ENCODE peak calls at places on chromosomes 7 and 10, in five cellular contexts. Y is AG04450, A is cardiac muscle cell, C is HCT116, S is RWPE2. V is an unnamed sample.

GRCh38 chr10:60032723-60033122 is 126.4 kb upstream of the CCDC6 start:
- DNase-seq in S (no peak), C (peak; percentile 47), Y (no peak), A (peak; percentile 73), V (peak; percentile 66)

GRCh38 chr7:114924066-114924712 is 2.3 kb downstream of the MDFIC start:
- DNase-seq in S (no peak), C (no peak), A (no peak), Y (no peak), V (no peak)

GRCh38 chr10:17181751-17182150 is 19.7 kb downstream of the TRDMT1 start:
- DNase-seq in Y (no peak), A (peak; percentile 39), S (no peak), C (no peak), V (no peak)

GRCh38 chr10:122112625-122113160 is 123.7 kb downstream of the TACC2 start:
- DNase-seq in S (peak; percentile 90), C (peak; percentile 72), Y (peak; percentile 87), A (peak; percentile 97), V (peak; percentile 93)

GRCh38 chr10:131112691-131113090 is 198.8 kb downstream of the TCERG1L start:
- DNase-seq in C (no peak), Y (no peak), S (no peak), A (no peak), V (no peak)

GRCh38 chr10:1552881-1553595 is 184.3 kb downstream of the ADARB2 start:
- DNase-seq in Y (no peak), S (no peak), C (no peak), A (no peak), V (no peak)

GRCh38 chr10:43922335-43923280 is 273.9 kb upstream of the ZNF32 start:
- DNase-seq in C (no peak), S (no peak), Y (no peak), A (no peak), V (no peak)

GRCh38 chr10:129718548-129719414 is 245.3 kb downstream of the EBF3 start:
- DNase-seq in S (no peak), C (no peak), Y (no peak), A (no peak), V (no peak)

GRCh38 chr7:19519443-19519977 is 189.3 kb downstream of the POLR1F start:
- DNase-seq in Y (no peak), A (peak; percentile 59), S (no peak), C (no peak), V (peak; percentile 8)

GRCh38 chr7:75704928-75705327 is 33.8 kb downstream of the HIP1 start:
- DNase-seq in C (no peak), S (no peak), A (no peak), Y (no peak), V (no peak)

GRCh38 chr10:69786791-69787190 is 14.9 kb upstream of the COL13A1 start:
- DNase-seq in S (no peak), C (no peak), Y (no peak), A (peak; percentile 74), V (no peak)

GRCh38 chr7:1986366-1987083 is 246.2 kb downstream of the MAD1L1 start:
- DNase-seq in C (no peak), S (no peak), Y (no peak), A (no peak), V (no peak)

GRCh38 chr10:17851611-17852010 is 42.5 kb downstream of the MRC1 start:
- DNase-seq in S (no peak), Y (no peak), A (no peak), C (no peak), V (no peak)

GRCh38 chr7:70752794-70753241 is 379.1 kb upstream of the GALNT17 start:
- DNase-seq in Y (peak; percentile 52), C (no peak), S (no peak), A (peak; percentile 48), V (no peak)

GRCh38 chr7:107660381-107661080 is at the start of gene SLC26A4:
- DNase-seq in Y (no peak), A (peak; percentile 5), S (no peak), C (no peak), V (no peak)

GRCh38 chr7:129457101-129457500 is 22.9 kb downstream of the STRIP2 start:
- DNase-seq in Y (no peak), A (no peak), C (no peak), S (no peak), V (no peak)

GRCh38 chr10:42995537-42995936 is 81.3 kb upstream of the RET start:
- DNase-seq in Y (no peak), S (no peak), A (no peak), C (no peak), V (no peak)

GRCh38 chr7:73442903-73443542 is 9.4 kb downstream of the FZD9 start:
- DNase-seq in A (no peak), S (no peak), Y (no peak), C (no peak), V (no peak)

GRCh38 chr10:103472005-103472404 is 7.0 kb downstream of the CALHM3 start:
- DNase-seq in C (no peak), Y (no peak), S (no peak), A (no peak), V (no peak)

GRCh38 chr7:111532625-111533024 is 29.7 kb downstream of the IMMP2L start:
- DNase-seq in Y (no peak), C (no peak), S (no peak), A (peak; percentile 67), V (no peak)

GRCh38 chr10:72292223-72292691 is 18.5 kb downstream of the DDIT4 start:
- DNase-seq in A (no peak), Y (no peak), S (peak; percentile 95), C (peak; percentile 91), V (peak; percentile 97)

GRCh38 chr7:3493499-3493898 is 192.4 kb downstream of the SDK1 start:
- DNase-seq in C (no peak), S (no peak), A (peak; percentile 57), Y (peak; percentile 3), V (peak; percentile 52)

GRCh38 chr7:34130558-34131285 is 225.4 kb downstream of the BMPER start:
- DNase-seq in S (no peak), A (no peak), Y (no peak), C (no peak), V (no peak)

DNA sequence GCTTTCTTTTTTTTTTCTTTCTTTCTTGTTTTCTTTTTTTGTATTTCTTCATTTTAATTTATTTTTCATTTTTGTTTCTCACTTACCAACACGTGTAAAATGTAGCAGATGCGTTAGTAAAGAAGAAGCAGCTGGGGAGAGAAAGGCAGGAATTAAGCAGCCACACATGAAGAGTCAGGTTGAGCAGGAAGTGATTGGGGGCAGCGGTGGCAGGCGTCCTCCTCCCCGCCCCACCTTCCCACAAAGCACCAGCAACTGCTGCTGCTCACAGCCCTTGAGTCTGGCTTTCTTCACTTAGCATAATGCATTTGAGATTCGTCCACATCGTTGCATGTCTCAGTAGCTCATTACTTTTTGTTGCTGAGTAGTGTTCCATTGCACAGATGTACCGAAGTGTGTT is 30.1 kb downstream of the ADRB1 start:
- DNase-seq in A (no peak), Y (no peak), S (no peak), C (no peak), V (no peak)
- TF ChIP-seq CTCF in A (no peak), Y (no peak), S (no peak), C (no peak), V (no peak)

DNA sequence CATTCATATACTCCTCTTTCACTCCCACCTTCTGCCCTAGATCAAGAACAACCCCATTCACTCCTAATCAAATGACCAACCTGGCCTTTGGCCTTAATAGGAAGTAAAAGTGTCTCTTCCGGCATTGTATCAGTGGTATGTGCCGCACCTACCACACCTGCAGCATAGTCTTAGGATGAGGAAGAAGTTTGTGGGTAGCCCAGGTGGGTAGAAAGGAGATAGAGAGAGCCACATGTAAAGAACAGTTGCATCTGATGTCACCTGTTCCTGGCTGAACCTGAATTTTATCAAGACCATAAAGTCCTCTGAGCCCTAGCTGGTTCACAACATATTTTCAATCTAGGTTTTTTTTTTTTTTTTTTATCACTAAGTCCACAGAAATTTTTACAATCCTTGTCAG is 55.5 kb upstream of the PTPN12 start:
- DNase-seq in C (no peak), A (no peak), S (no peak), Y (no peak), V (no peak)
- H3K27ac ChIP-seq in C (no peak overlapping the region), A (no peak overlapping the region), S (no peak overlapping the region), Y (no peak overlapping the region), V (no peak overlapping the region)

DNA sequence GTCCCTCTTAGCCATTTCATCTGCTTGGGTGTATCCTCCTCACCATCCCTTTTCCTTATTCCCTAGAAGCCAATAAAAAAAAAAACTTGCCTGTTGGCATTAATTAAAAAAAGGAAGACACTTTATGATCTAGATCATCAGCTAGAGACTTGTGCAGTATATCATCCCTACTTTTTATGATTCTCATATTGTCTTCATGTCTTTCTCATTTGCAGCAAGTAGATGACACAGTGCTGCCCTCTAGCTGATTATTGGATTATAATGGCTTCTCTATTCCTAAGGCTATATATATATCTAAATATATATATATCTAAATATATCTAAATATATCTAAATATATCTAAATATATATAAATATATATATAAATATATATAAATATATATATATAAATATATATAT is 272.4 kb upstream of the LRGUK start:
- DNase-seq in S (no peak), Y (no peak), A (peak; percentile 74), C (peak; percentile 8), V (peak; percentile 2)
- TF ChIP-seq CTCF in S (no peak), Y (peak; percentile 53), A (peak; percentile 41), C (peak; percentile 44), V (peak; percentile 14)

GRCh38 chr7:127995866-127996215 is 35.4 kb downstream of the LRRC4 start:
- DNase-seq in A (peak; percentile 15), S (no peak), Y (no peak), C (no peak), V (no peak)
- H3K27ac ChIP-seq in A (peak overlapping the region; percentile 74), S (no peak overlapping the region), Y (peak overlapping the region; percentile 57), C (no peak overlapping the region), V (no peak overlapping the region)

GRCh38 chr7:143002106-143002505 is 24.8 kb downstream of the OR9A2 start:
- DNase-seq in C (peak; percentile 24), S (no peak), A (peak; percentile 55), Y (no peak), V (peak; percentile 16)
- TF ChIP-seq CTCF in C (peak; percentile 37), S (peak; percentile 52), A (peak; percentile 46), Y (no peak), V (peak; percentile 36)

DNA sequence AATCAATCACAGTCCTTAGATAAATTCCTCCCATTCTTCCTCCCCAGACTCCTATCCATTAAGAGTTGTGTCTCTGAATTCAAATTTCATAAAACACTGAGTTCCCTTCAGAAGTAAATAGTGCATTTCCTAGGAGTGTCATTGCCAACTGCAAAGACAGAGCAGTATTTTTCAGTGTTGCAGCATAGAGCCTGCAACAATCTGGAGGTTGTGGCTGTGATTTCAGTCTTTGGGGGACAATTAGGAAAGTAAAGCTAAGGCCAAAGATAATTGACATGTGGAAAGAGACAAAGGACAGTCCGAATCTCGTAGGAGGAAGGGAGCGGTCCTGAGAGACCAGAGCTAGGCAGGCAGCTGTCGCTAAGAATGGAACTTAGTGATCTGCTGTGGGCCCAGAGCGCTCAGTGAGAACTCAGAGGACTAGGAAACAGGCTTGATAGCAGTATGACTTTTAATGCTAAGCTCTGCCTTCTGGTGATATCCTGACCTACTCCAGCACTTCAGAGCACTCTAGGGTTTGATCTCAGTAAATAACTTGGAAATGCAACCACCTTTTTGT is 46.2 kb downstream of the PRPF18 start:
- DNase-seq in A (peak; percentile 15), C (no peak), S (no peak), Y (no peak), V (no peak)
- H3K27ac ChIP-seq in A (no peak overlapping the region), C (no peak overlapping the region), S (no peak overlapping the region), Y (no peak overlapping the region), V (no peak overlapping the region)